ENCODE peak calls at places on chromosomes 1 and 21, in four cellular contexts. U is LoVo, S is NCI-H2107, G is C1 segment of cervical spinal cord. V is an unnamed sample.

GRCh38 chr1:78275906-78276690 is 214.7 kb upstream of the PTGFR start:
- DNase-seq in U (no peak), S (no peak), G (no peak), V (no peak)

GRCh38 chr1:198888379-198888778 is 249.5 kb downstream of the PTPRC start:
- DNase-seq in U (no peak), S (no peak), G (no peak), V (no peak)

GRCh38 chr1:11802616-11802972 is 3.2 kb downstream of the MTHFR start:
- DNase-seq in U (no peak), S (no peak), G (no peak), V (peak)

GRCh38 chr1:116489231-116489697 is 81.6 kb downstream of the CD58 start:
- DNase-seq in U (peak), S (no peak), G (no peak), V (no peak)

GRCh38 chr1:187871177-187871576 is 1042.4 kb downstream of the PLA2G4A start:
- DNase-seq in U (no peak), S (no peak), G (no peak), V (no peak)

GRCh38 chr1:169102567-169102966 is 3.9 kb upstream of the ATP1B1 start:
- DNase-seq in U (peak), S (peak), G (no peak), V (no peak)

GRCh38 chr1:208273386-208274021 is 29.3 kb upstream of the PLXNA2 start:
- DNase-seq in U (no peak), S (no peak), G (no peak), V (no peak)

GRCh38 chr1:81954388-81955023 is 153.8 kb downstream of the ADGRL2 start:
- DNase-seq in U (no peak), S (no peak), G (no peak), V (no peak)

GRCh38 chr21:38244407-38244787 is 12.4 kb upstream of the KCNJ15 start:
- DNase-seq in U (no peak), S (no peak), G (no peak), V (no peak)

GRCh38 chr1:46489638-46490602 is at the start of gene DMBX1:
- DNase-seq in U (peak), S (peak), G (no peak), V (peak)